ENCODE peak calls at places on chromosomes 1 and 21, in five cellular contexts. B is esophagus squamous epithelium, F is fibroblast of mammary gland, H is AG04449, Q is GM12878. I is an unnamed sample.

GRCh38 chr1:44576456-44577150 is 97.7 kb downstream of the TMEM53 start:
- DNase-seq in B (no peak), Q (no peak), H (no peak), F (no peak), I (no peak)

GRCh38 chr1:65407875-65408274 is 12.6 kb upstream of the LEPR start:
- DNase-seq in F (no peak), B (no peak), Q (no peak), H (no peak), I (no peak)

GRCh38 chr21:37535130-37535529 is 168.6 kb downstream of the DYRK1A start:
- DNase-seq in Q (no peak), H (no peak), B (no peak), F (no peak), I (no peak)

GRCh38 chr1:41683681-41684500 is 199.4 kb upstream of the EDN2 start:
- DNase-seq in Q (no peak), B (no peak), H (no peak), F (peak; percentile 60), I (no peak)

GRCh38 chr1:181190362-181191035 is 102.0 kb downstream of the IER5 start:
- DNase-seq in H (no peak), Q (no peak), F (no peak), B (no peak), I (no peak)

GRCh38 chr1:26034504-26035202 is 11.3 kb downstream of the SLC30A2 start:
- DNase-seq in Q (no peak), F (no peak), B (no peak), H (no peak), I (no peak)

GRCh38 chr1:68954841-68955240 is 458.0 kb upstream of the DEPDC1 start:
- DNase-seq in Q (no peak), H (no peak), B (no peak), F (peak; percentile 54), I (no peak)

GRCh38 chr1:84382127-84382526 is 16.2 kb upstream of the DNASE2B start:
- DNase-seq in B (no peak), F (no peak), H (no peak), Q (no peak), I (no peak)

GRCh38 chr1:113792471-113792870 is 19.8 kb downstream of the RSBN1 start:
- DNase-seq in F (no peak), H (no peak), B (no peak), Q (no peak), I (no peak)

GRCh38 chr1:166165661-166166399 is 971 bp downstream of the FAM78B start:
- DNase-seq in H (no peak), F (peak; percentile 11), Q (no peak), B (no peak), I (no peak)

GRCh38 chr1:83929184-83929583 is 69.7 kb downstream of the TTLL7 start:
- DNase-seq in B (no peak), F (peak; percentile 84), Q (no peak), H (peak; percentile 46), I (no peak)

GRCh38 chr1:8017495-8018310 is 8.4 kb downstream of the ERRFI1 start:
- DNase-seq in B (no peak), H (no peak), Q (no peak), F (peak; percentile 71), I (no peak)

GRCh38 chr1:23930861-23931471 is 17.8 kb upstream of the CNR2 start:
- DNase-seq in Q (no peak), B (no peak), H (peak; percentile 67), F (peak; percentile 75), I (peak; percentile 44)

GRCh38 chr1:224558904-224559303 is 57.2 kb upstream of the CNIH3 start:
- DNase-seq in Q (no peak), F (no peak), H (no peak), B (no peak), I (no peak)

GRCh38 chr1:214581785-214582184 is 21.2 kb upstream of the CENPF start:
- DNase-seq in H (peak; percentile 71), F (peak; percentile 94), B (no peak), Q (no peak), I (no peak)

GRCh38 chr1:154404984-154405761 is at the start of gene IL6R:
- DNase-seq in Q (no peak), H (peak; percentile 57), F (peak; percentile 92), B (peak; percentile 53), I (peak; percentile 94)
- TF ChIP-seq CTCF in Q (peak; percentile 54), H (peak; percentile 59), F (peak; percentile 18), B (peak; percentile 66), I (peak; percentile 12)

DNA sequence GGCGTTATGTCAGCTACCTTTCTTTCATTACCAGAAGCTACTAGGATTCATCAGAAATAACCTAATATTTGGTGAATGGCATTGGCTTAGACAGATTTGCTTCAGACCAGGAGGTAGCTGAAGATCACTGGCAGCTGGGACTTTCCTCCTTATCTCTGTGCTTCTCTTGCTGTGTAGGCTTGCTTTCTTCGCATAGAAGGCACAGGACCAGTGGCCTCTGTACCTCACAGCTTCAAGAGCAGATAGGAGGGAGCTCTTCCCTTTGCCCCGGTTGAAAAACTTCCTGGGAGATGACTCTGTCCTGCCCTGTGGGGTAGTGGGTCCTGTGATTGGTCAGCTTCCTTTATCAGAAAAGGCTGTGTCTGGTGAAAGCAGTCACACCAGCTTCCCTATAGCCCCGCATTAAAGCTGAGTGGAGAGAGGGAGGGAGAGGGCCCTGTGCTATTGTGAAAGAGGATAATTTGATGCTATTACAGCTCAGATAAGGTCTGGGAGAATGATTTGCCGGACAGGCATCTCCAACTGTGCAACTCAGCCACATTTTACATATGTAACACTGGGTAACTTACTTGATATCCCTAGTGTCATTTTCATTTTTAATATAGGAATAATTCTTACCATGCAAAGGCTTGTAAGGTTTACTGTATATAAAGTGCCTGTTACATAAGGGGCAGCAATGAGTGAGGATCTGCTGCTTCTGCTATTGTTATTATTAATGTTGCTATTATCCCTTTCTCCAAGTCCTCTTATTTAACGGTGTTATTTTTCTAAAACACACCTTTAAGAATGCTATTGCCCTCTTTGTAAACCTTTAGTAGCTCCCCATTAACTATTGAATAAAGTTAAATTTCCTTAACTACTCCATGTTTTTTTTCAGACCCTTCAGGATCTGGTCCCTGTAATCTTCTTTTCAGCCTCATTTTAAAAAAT is 31.6 kb downstream of the OSBPL9 start:
- DNase-seq in H (peak; percentile 71), Q (no peak), F (peak; percentile 89), B (no peak), I (no peak)
- H3K4me3 ChIP-seq in H (no peak overlapping the region), Q (no peak overlapping the region), F (no peak overlapping the region), B (no peak overlapping the region), I (no peak overlapping the region)

GRCh38 chr21:41611441-41611840 is 103.5 kb upstream of the TMPRSS2 start:
- DNase-seq in B (no peak), F (no peak), Q (no peak), H (no peak), I (no peak)

GRCh38 chr21:41613421-41613998 is 105.6 kb upstream of the TMPRSS2 start:
- DNase-seq in H (no peak), Q (no peak), B (no peak), F (no peak), I (no peak)

GRCh38 chr21:41610042-41610839 is 102.3 kb upstream of the TMPRSS2 start:
- DNase-seq in F (peak; percentile 73), H (no peak), Q (no peak), B (no peak), I (peak; percentile 76)

GRCh38 chr21:41612674-41613250 is 104.8 kb upstream of the TMPRSS2 start:
- DNase-seq in H (peak; percentile 97), B (no peak), Q (no peak), F (peak; percentile 95), I (peak; percentile 63)

GRCh38 chr21:41611966-41612606 is 104.1 kb upstream of the TMPRSS2 start:
- DNase-seq in H (no peak), F (peak; percentile 47), Q (no peak), B (no peak), I (no peak)
- TF ChIP-seq CTCF in H (peak; percentile 7), F (peak; percentile 23), Q (no peak), B (no peak), I (no peak)

DNA sequence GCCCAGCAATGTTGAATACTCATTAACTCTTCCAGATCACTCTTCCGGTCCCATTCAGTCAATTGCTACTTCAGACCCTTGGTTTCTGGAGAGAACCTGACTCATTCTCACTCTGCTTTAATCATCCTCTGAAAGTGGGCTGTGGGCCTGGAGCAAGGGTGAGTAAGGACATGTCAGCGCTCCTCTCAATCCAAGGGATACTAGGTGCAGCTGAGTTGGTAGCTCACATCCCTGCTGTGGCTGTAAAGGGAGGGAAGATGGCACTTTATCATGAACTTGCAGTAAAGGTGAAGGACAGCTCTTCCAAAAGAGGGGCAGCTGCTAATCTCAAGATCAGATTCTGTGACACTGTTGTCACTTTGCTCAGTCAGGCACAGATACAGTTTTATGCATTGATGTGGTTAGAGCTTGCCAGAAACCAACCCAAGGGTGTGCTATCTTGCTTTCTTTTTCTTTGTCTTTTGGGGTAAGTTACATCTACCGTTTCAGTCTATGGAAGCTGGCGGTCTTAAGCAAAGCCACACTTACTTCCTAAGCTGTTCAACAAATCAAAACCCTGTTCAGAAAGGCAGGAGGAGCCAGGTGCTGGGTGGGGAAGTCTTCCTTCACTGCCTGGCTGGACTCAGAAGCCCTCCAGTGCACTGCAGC is 26.5 kb upstream of the NTPCR start:
- DNase-seq in F (peak; percentile 60), Q (peak; percentile 39), B (no peak), H (no peak), I (no peak)
- H3K4me3 ChIP-seq in F (no peak overlapping the region), Q (no peak overlapping the region), B (no peak overlapping the region), H (no peak overlapping the region), I (no peak overlapping the region)

DNA sequence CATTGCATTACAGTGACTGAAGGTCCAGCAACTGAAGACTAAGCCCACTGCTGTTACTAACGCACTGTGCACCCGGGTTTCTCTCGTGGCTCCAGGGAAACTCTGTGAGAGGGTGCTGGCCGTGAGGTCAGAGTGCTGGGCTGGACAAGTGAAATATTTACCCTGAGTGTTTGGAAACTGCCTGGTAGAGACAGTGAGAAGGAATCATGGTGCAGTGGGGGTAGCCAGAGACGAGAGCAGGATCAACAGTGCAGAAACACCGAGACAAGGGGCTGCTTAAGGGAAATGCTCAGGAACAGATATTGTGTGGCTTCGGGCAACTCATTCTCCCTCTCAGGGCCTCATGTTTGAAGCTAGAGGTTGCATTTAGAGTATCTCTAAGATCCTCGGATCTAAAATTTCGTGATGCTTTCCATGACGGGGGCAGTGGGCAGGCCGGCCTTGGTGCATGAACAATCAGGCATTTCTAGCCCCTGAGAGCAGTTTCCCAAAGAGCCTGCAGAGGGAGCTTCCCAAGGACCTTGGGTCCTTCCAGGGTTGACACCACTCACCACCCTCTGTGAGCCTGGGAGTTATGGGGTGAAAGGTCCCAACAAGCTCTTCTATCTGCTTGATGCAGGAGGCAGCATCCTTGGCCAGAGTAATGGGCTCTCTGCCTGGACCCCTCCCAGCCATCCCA is 9.7 kb downstream of the CD2 start:
- DNase-seq in Q (no peak), H (no peak), B (no peak), F (peak; percentile 30), I (peak; percentile 27)
- TF ChIP-seq CTCF in Q (peak; percentile 41), H (peak; percentile 50), B (no peak), F (peak; percentile 53), I (no peak)

GRCh38 chr21:41712201-41712600 is 54.7 kb downstream of the RIPK4 start:
- DNase-seq in B (no peak), F (no peak), Q (no peak), H (no peak), I (no peak)
- H3K4me3 ChIP-seq in B (no peak overlapping the region), F (no peak overlapping the region), Q (no peak overlapping the region), H (no peak overlapping the region), I (no peak overlapping the region)

I was measured in lung.